ENCODE peak calls at places on chromosomes 3 and 15, in five cellular contexts. One of them, this sample, is unnamed. For H3K9me3, the result is how much of the 10 kb centered on the place peaks cover.

GRCh38 chr3:64381369-64381768 is 156.1 kb upstream of the PRICKLE2 start:
- DNase-seq in HepG2: no peak
- DNase-seq in K562: no peak
- DNase-seq in A549: no peak
- DNase-seq in H1: no peak
- DNase-seq in this sample: no peak

GRCh38 chr3:151328298-151329036 is 882 bp downstream of the P2RY13 start:
- DNase-seq in H1: no peak
- DNase-seq in A549: no peak
- DNase-seq in K562: no peak
- DNase-seq in HepG2: no peak
- DNase-seq in this sample: no peak

GRCh38 chr15:88376574-88377174 is 90.5 kb downstream of the MRPL46 start:
- DNase-seq in HepG2: no peak
- DNase-seq in H1: no peak
- DNase-seq in K562: no peak
- DNase-seq in A549: no peak
- DNase-seq in this sample: peak

GRCh38 chr3:18249126-18249525 is 176.0 kb downstream of the SATB1 start:
- DNase-seq in K562: no peak
- DNase-seq in H1: no peak
- DNase-seq in HepG2: no peak
- DNase-seq in A549: no peak
- DNase-seq in this sample: no peak

GRCh38 chr3:73137736-73138403 is 76.4 kb downstream of the EBLN2 start:
- DNase-seq in K562: no peak
- DNase-seq in A549: no peak
- DNase-seq in HepG2: no peak
- DNase-seq in H1: no peak
- DNase-seq in this sample: no peak

GRCh38 chr15:92886229-92886628 is 13.9 kb upstream of the CHD2 start:
- DNase-seq in A549: no peak
- DNase-seq in H1: no peak
- DNase-seq in K562: no peak
- DNase-seq in HepG2: no peak
- DNase-seq in this sample: no peak

GRCh38 chr3:179149239-179149887 is 1.2 kb downstream of the PIK3CA start:
- DNase-seq in A549: peak
- DNase-seq in K562: peak
- DNase-seq in H1: no peak
- DNase-seq in HepG2: peak
- DNase-seq in this sample: peak

GRCh38 chr3:151639096-151639740 is 94.5 kb upstream of the AADACL2 start:
- DNase-seq in H1: no peak
- DNase-seq in K562: no peak
- DNase-seq in A549: no peak
- DNase-seq in HepG2: peak
- DNase-seq in this sample: no peak

GRCh38 chr3:63762180-63762579 is 56.9 kb upstream of the C3orf49 start:
- DNase-seq in K562: no peak
- DNase-seq in A549: no peak
- DNase-seq in HepG2: no peak
- DNase-seq in H1: no peak
- DNase-seq in this sample: no peak

GRCh38 chr3:128011140-128011539 is 41.1 kb upstream of the SEC61A1 start:
- DNase-seq in K562: peak
- DNase-seq in H1: peak
- DNase-seq in HepG2: peak
- DNase-seq in A549: peak
- DNase-seq in this sample: peak

GRCh38 chr15:32819406-32819930 is 101.7 kb downstream of the GREM1 start:
- DNase-seq in H1: no peak
- DNase-seq in A549: no peak
- DNase-seq in K562: no peak
- DNase-seq in HepG2: no peak
- DNase-seq in this sample: no peak

GRCh38 chr3:195811756-195812155 is at the start of gene MUC4:
- DNase-seq in A549: no peak
- DNase-seq in HepG2: no peak
- DNase-seq in K562: peak
- DNase-seq in H1: no peak
- DNase-seq in this sample: no peak

GRCh38 chr15:92383528-92384326 is 10.0 kb upstream of the ST8SIA2 start:
- DNase-seq in A549: peak
- DNase-seq in K562: peak
- DNase-seq in HepG2: peak
- DNase-seq in H1: peak
- DNase-seq in this sample: peak

GRCh38 chr15:25529774-25530173 is 91.0 kb upstream of the UBE3A start:
- DNase-seq in H1: no peak
- DNase-seq in HepG2: no peak
- DNase-seq in K562: no peak
- DNase-seq in A549: no peak
- DNase-seq in this sample: no peak

GRCh38 chr3:146274833-146275232 is 23.9 kb upstream of the PLSCR4 start:
- DNase-seq in K562: no peak
- DNase-seq in H1: no peak
- DNase-seq in A549: no peak
- DNase-seq in HepG2: no peak
- DNase-seq in this sample: peak

GRCh38 chr3:128266453-128266852 is 113.2 kb downstream of the EEFSEC start:
- DNase-seq in A549: no peak
- DNase-seq in H1: no peak
- DNase-seq in HepG2: no peak
- DNase-seq in K562: peak
- DNase-seq in this sample: no peak

GRCh38 chr3:64157150-64158035 is 67.9 kb downstream of the PRICKLE2 start:
- DNase-seq in K562: no peak
- DNase-seq in H1: no peak
- DNase-seq in A549: no peak
- DNase-seq in HepG2: no peak
- DNase-seq in this sample: no peak

GRCh38 chr15:27681038-27681437 is 418.1 kb downstream of the OCA2 start:
- DNase-seq in H1: peak
- DNase-seq in HepG2: peak
- DNase-seq in A549: no peak
- DNase-seq in K562: no peak
- DNase-seq in this sample: no peak

GRCh38 chr3:33664195-33664594 is 53.9 kb downstream of the CLASP2 start:
- DNase-seq in K562: peak
- DNase-seq in HepG2: no peak
- DNase-seq in H1: no peak
- DNase-seq in A549: no peak
- DNase-seq in this sample: peak

GRCh38 chr3:189398656-189399055 is 226.9 kb downstream of the TPRG1 start:
- DNase-seq in K562: no peak
- DNase-seq in A549: no peak
- DNase-seq in H1: no peak
- DNase-seq in HepG2: no peak
- DNase-seq in this sample: no peak

GRCh38 chr3:164687211-164687610 is 391.1 kb downstream of the SI start:
- DNase-seq in HepG2: no peak
- DNase-seq in H1: no peak
- DNase-seq in A549: no peak
- DNase-seq in K562: no peak
- DNase-seq in this sample: no peak

DNA sequence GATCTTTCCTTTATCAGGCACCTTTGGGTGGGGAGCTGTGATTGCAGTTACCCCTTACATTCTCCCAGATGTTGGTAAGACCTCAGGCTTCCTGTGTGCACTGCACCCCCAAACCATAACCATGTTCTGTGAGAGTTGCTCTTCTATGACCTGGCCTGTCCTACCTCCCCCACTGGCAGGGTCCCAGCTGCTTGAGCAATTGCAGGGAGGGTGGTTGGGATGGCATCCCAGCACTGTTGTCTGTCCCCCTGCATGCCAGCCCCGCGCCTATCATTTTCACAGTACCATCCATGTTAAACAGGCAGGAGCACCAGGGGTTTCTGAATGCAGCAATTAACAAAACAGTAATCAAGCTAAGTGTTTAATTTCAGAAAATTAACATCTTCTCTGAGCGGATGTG is 345.5 kb downstream of the EPHB1 start:
- DNase-seq in H1: no peak
- DNase-seq in HepG2: no peak
- DNase-seq in K562: no peak
- DNase-seq in A549: no peak
- DNase-seq in this sample: no peak
- H3K9me3 ChIP-seq in H1: under half
- H3K9me3 ChIP-seq in HepG2: under half
- H3K9me3 ChIP-seq in K562: under half
- H3K9me3 ChIP-seq in A549: under half
- H3K9me3 ChIP-seq in this sample: under half

DNA sequence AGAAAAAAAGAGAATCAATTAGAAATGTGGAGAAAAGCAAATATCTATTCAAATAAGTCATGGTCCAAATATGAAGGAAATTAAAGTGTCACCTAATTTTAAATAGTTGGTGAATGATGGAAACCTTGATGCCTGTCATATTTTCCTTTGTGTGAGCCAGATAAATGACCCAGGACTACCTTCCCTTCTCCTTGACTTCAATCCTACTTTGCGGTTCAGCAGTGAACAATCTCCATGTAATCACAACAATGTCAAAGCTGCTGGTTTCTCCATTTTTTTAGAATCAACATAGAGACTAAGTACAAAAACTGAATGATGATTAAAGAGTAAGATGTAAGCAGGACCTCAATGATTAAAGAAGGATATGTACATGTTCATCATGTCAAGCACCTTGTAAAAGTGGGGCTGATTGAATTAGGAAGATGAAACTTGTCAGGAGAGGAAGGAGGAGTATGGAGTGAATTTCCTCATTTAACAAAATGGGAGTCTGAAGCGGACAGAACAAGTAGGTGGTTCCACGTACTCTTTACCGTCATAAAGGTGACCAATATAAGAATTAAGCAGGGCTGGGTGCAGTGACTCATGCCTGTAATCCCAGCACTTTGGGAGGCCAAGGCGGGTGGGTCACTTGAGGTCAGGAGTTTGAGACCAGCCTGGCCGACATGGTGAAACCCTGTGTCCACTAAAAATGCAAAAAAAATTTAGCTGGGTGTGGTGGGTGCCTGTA is 43.1 kb downstream of the TRPM1 start:
- DNase-seq in A549: no peak
- DNase-seq in K562: no peak
- DNase-seq in HepG2: no peak
- DNase-seq in H1: no peak
- DNase-seq in this sample: no peak
- TF ChIP-seq MAFK in A549: no peak
- TF ChIP-seq MAFK in K562: no peak
- TF ChIP-seq MAFK in HepG2: no peak
- TF ChIP-seq MAFK in H1: no peak
- TF ChIP-seq MAFK in this sample: no peak

GRCh38 chr15:69280783-69281182 is 17.9 kb upstream of the PAQR5 start:
- DNase-seq in A549: no peak
- DNase-seq in HepG2: no peak
- DNase-seq in H1: peak
- DNase-seq in K562: no peak
- DNase-seq in this sample: peak

GRCh38 chr15:69277316-69277715 is 21.4 kb upstream of the PAQR5 start:
- DNase-seq in K562: no peak
- DNase-seq in HepG2: no peak
- DNase-seq in H1: peak
- DNase-seq in A549: no peak
- DNase-seq in this sample: no peak

GRCh38 chr15:69285834-69286233 is 12.9 kb upstream of the PAQR5 start:
- DNase-seq in K562: no peak
- DNase-seq in H1: peak
- DNase-seq in HepG2: no peak
- DNase-seq in A549: no peak
- DNase-seq in this sample: no peak

GRCh38 chr15:69279636-69280035 is 19.1 kb upstream of the PAQR5 start:
- DNase-seq in H1: no peak
- DNase-seq in A549: no peak
- DNase-seq in HepG2: no peak
- DNase-seq in K562: no peak
- DNase-seq in this sample: no peak

GRCh38 chr15:69282128-69282743 is 16.5 kb upstream of the PAQR5 start:
- DNase-seq in A549: no peak
- DNase-seq in HepG2: no peak
- DNase-seq in H1: peak
- DNase-seq in K562: no peak
- DNase-seq in this sample: no peak
- H3K9me3 ChIP-seq in A549: under half
- H3K9me3 ChIP-seq in HepG2: under half
- H3K9me3 ChIP-seq in H1: under half
- H3K9me3 ChIP-seq in K562: under half
- H3K9me3 ChIP-seq in this sample: under half

GRCh38 chr3:172104471-172105072 is 65.2 kb downstream of the FNDC3B start:
- DNase-seq in A549: no peak
- DNase-seq in K562: peak
- DNase-seq in H1: no peak
- DNase-seq in HepG2: no peak
- DNase-seq in this sample: no peak
- TF ChIP-seq MAFK in A549: no peak
- TF ChIP-seq MAFK in K562: no peak
- TF ChIP-seq MAFK in H1: no peak
- TF ChIP-seq MAFK in HepG2: no peak
- TF ChIP-seq MAFK in this sample: no peak

DNA sequence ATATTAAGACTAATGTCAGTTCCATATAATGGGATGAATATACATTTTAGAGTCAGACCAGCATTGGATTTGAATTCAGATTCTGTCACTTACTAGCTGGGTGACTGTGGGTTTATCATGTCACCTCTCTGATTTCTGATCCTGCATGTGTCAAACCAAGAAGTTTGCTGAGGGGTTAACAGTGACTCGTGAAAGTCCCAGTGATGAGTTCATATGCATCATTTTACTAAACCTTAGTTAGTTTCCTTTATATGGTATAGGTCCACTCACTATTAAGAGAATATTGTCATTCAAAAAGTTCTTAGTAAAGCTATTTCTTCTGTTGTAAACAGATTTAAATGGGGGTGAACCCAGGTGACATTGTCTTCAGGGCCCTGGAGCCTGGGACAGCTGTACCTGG is 102.3 kb downstream of the ZNF621 start:
- DNase-seq in K562: no peak
- DNase-seq in A549: no peak
- DNase-seq in HepG2: no peak
- DNase-seq in H1: no peak
- DNase-seq in this sample: no peak
- H3K9me3 ChIP-seq in K562: under half
- H3K9me3 ChIP-seq in A549: under half
- H3K9me3 ChIP-seq in HepG2: under half
- H3K9me3 ChIP-seq in H1: under half
- H3K9me3 ChIP-seq in this sample: under half